ENCODE peak calls at places on chromosomes 1 and 21, in seven cellular contexts. One of them, this sample, is unnamed.
A peak's percentile ranks its signal among the peaks of the same experiment; 100 is the strongest.

GRCh38 chr1:57309608-57310007 is 114.3 kb downstream of the DAB1 start:
- DNase-seq in spleen: no peak
- DNase-seq in breast epithelium: no peak
- DNase-seq in HCT116: no peak
- DNase-seq in K562: no peak
- DNase-seq in stomach: no peak
- DNase-seq in esophagus muscularis mucosa: no peak
- DNase-seq in this sample: no peak

GRCh38 chr1:173190101-173190895 is 16.8 kb downstream of the TNFSF4 start:
- DNase-seq in stomach: peak; percentile 91
- DNase-seq in spleen: no peak
- DNase-seq in HCT116: peak; percentile 40
- DNase-seq in breast epithelium: peak; percentile 92
- DNase-seq in K562: no peak
- DNase-seq in esophagus muscularis mucosa: no peak
- DNase-seq in this sample: no peak

GRCh38 chr1:196502437-196502836 is 105.8 kb downstream of the KCNT2 start:
- DNase-seq in esophagus muscularis mucosa: no peak
- DNase-seq in HCT116: no peak
- DNase-seq in spleen: no peak
- DNase-seq in stomach: no peak
- DNase-seq in K562: no peak
- DNase-seq in breast epithelium: no peak
- DNase-seq in this sample: no peak

GRCh38 chr1:7379445-7379971 is 391.6 kb upstream of the VAMP3 start:
- DNase-seq in K562: no peak
- DNase-seq in esophagus muscularis mucosa: peak; percentile 50
- DNase-seq in stomach: peak; percentile 19
- DNase-seq in spleen: peak; percentile 41
- DNase-seq in HCT116: no peak
- DNase-seq in breast epithelium: peak; percentile 68
- DNase-seq in this sample: peak; percentile 40

GRCh38 chr1:204288061-204288588 is 71.6 kb downstream of the PLEKHA6 start:
- DNase-seq in spleen: no peak
- DNase-seq in stomach: peak; percentile 86
- DNase-seq in esophagus muscularis mucosa: no peak
- DNase-seq in K562: no peak
- DNase-seq in HCT116: peak; percentile 87
- DNase-seq in breast epithelium: peak; percentile 94
- DNase-seq in this sample: no peak

GRCh38 chr1:151574575-151575529 is 34.7 kb downstream of the TUFT1 start:
- DNase-seq in spleen: no peak
- DNase-seq in breast epithelium: no peak
- DNase-seq in K562: peak; percentile 84
- DNase-seq in esophagus muscularis mucosa: no peak
- DNase-seq in stomach: peak; percentile 57
- DNase-seq in HCT116: peak; percentile 51
- DNase-seq in this sample: no peak

GRCh38 chr1:205017766-205018165 is 25.2 kb upstream of the CNTN2 start:
- DNase-seq in stomach: no peak
- DNase-seq in breast epithelium: no peak
- DNase-seq in spleen: no peak
- DNase-seq in HCT116: no peak
- DNase-seq in K562: no peak
- DNase-seq in esophagus muscularis mucosa: no peak
- DNase-seq in this sample: no peak

GRCh38 chr1:111417755-111418154 is 9.8 kb downstream of the OVGP1 start:
- DNase-seq in stomach: no peak
- DNase-seq in breast epithelium: no peak
- DNase-seq in HCT116: no peak
- DNase-seq in spleen: no peak
- DNase-seq in esophagus muscularis mucosa: peak; percentile 4
- DNase-seq in K562: no peak
- DNase-seq in this sample: no peak

GRCh38 chr1:93662481-93663190 is 19.0 kb downstream of the BCAR3 start:
- DNase-seq in esophagus muscularis mucosa: no peak
- DNase-seq in HCT116: no peak
- DNase-seq in breast epithelium: no peak
- DNase-seq in K562: no peak
- DNase-seq in stomach: no peak
- DNase-seq in spleen: no peak
- DNase-seq in this sample: no peak

GRCh38 chr1:44012411-44012810 is 18.9 kb downstream of the SLC6A9 start:
- DNase-seq in HCT116: no peak
- DNase-seq in breast epithelium: no peak
- DNase-seq in esophagus muscularis mucosa: no peak
- DNase-seq in spleen: no peak
- DNase-seq in stomach: no peak
- DNase-seq in K562: no peak
- DNase-seq in this sample: no peak

GRCh38 chr21:36481639-36482038 is 1.7 kb upstream of the CLDN14 start:
- DNase-seq in esophagus muscularis mucosa: no peak
- DNase-seq in spleen: no peak
- DNase-seq in K562: no peak
- DNase-seq in stomach: no peak
- DNase-seq in HCT116: no peak
- DNase-seq in breast epithelium: no peak
- DNase-seq in this sample: no peak

GRCh38 chr1:58881471-58881994 is 97.7 kb upstream of the JUN start:
- DNase-seq in breast epithelium: no peak
- DNase-seq in spleen: no peak
- DNase-seq in esophagus muscularis mucosa: no peak
- DNase-seq in HCT116: peak; percentile 57
- DNase-seq in K562: peak; percentile 85
- DNase-seq in stomach: peak; percentile 69
- DNase-seq in this sample: no peak

GRCh38 chr1:229440821-229441537 is 7.1 kb upstream of the ACTA1 start:
- DNase-seq in breast epithelium: no peak
- DNase-seq in spleen: no peak
- DNase-seq in K562: no peak
- DNase-seq in HCT116: no peak
- DNase-seq in esophagus muscularis mucosa: no peak
- DNase-seq in stomach: no peak
- DNase-seq in this sample: no peak

GRCh38 chr1:152962876-152963415 is 7.5 kb upstream of the SPRR4 start:
- DNase-seq in breast epithelium: no peak
- DNase-seq in spleen: no peak
- DNase-seq in stomach: no peak
- DNase-seq in HCT116: no peak
- DNase-seq in esophagus muscularis mucosa: no peak
- DNase-seq in K562: no peak
- DNase-seq in this sample: no peak

GRCh38 chr1:18794561-18794960 is 64.9 kb downstream of the TAS1R2 start:
- DNase-seq in esophagus muscularis mucosa: no peak
- DNase-seq in HCT116: peak; percentile 3
- DNase-seq in stomach: no peak
- DNase-seq in breast epithelium: no peak
- DNase-seq in spleen: no peak
- DNase-seq in K562: peak; percentile 68
- DNase-seq in this sample: no peak

GRCh38 chr1:19010995-19011696 is 54.7 kb upstream of the IFFO2 start:
- DNase-seq in K562: no peak
- DNase-seq in stomach: peak; percentile 87
- DNase-seq in esophagus muscularis mucosa: peak; percentile 94
- DNase-seq in spleen: no peak
- DNase-seq in HCT116: peak; percentile 94
- DNase-seq in breast epithelium: peak; percentile 94
- DNase-seq in this sample: peak; percentile 96

DNA sequence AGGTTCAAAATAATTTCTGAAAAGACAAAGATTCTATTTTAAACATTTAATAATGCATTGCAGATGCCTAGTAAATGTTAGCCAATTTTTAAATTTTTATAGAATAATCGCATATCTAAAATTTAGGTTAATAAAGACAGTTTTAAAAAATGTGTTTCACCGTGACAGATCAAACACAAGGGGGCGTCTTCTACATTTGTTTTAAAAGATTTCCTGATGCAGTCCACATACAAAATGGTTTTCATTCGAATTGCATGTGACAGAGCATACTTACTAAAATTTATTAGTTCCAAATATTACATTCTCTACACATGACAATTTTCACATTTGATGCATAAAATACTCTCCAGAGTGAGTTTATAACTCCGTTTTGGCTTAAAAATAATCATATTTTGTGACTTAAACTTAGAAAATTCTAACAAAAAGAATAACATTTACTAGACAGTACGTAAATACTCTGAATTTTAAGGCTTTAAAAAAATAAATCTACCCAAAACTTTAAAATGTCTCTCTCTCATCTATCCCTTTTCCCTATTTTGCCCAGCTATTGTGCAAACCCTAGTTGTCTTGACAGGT is 75.5 kb downstream of the ADAMTS1 start:
- DNase-seq in esophagus muscularis mucosa: no peak
- DNase-seq in HCT116: no peak
- DNase-seq in stomach: no peak
- DNase-seq in K562: no peak
- DNase-seq in spleen: no peak
- DNase-seq in breast epithelium: no peak
- DNase-seq in this sample: no peak
- TF ChIP-seq CTCF in esophagus muscularis mucosa: peak; percentile 61
- TF ChIP-seq CTCF in HCT116: no peak
- TF ChIP-seq CTCF in stomach: peak; percentile 42
- TF ChIP-seq CTCF in K562: peak; percentile 24
- TF ChIP-seq CTCF in spleen: peak; percentile 20
- TF ChIP-seq CTCF in breast epithelium: peak; percentile 29
- TF ChIP-seq CTCF in this sample: peak; percentile 27

GRCh38 chr1:99559166-99559565 is 86.7 kb upstream of the PALMD start:
- DNase-seq in stomach: no peak
- DNase-seq in spleen: no peak
- DNase-seq in K562: no peak
- DNase-seq in esophagus muscularis mucosa: no peak
- DNase-seq in HCT116: no peak
- DNase-seq in breast epithelium: no peak
- DNase-seq in this sample: no peak

GRCh38 chr1:99560192-99561040 is 85.5 kb upstream of the PALMD start:
- DNase-seq in esophagus muscularis mucosa: no peak
- DNase-seq in K562: no peak
- DNase-seq in HCT116: no peak
- DNase-seq in spleen: no peak
- DNase-seq in breast epithelium: no peak
- DNase-seq in stomach: no peak
- DNase-seq in this sample: no peak

GRCh38 chr1:99557556-99558256 is 88.2 kb upstream of the PALMD start:
- DNase-seq in stomach: no peak
- DNase-seq in HCT116: no peak
- DNase-seq in K562: no peak
- DNase-seq in breast epithelium: no peak
- DNase-seq in esophagus muscularis mucosa: no peak
- DNase-seq in spleen: no peak
- DNase-seq in this sample: no peak

GRCh38 chr1:99561952-99562351 is 84.0 kb upstream of the PALMD start:
- DNase-seq in HCT116: no peak
- DNase-seq in esophagus muscularis mucosa: no peak
- DNase-seq in stomach: no peak
- DNase-seq in spleen: no peak
- DNase-seq in K562: no peak
- DNase-seq in breast epithelium: no peak
- DNase-seq in this sample: no peak

GRCh38 chr1:99558539-99558938 is 87.4 kb upstream of the PALMD start:
- DNase-seq in esophagus muscularis mucosa: no peak
- DNase-seq in HCT116: no peak
- DNase-seq in K562: no peak
- DNase-seq in breast epithelium: no peak
- DNase-seq in spleen: no peak
- DNase-seq in stomach: no peak
- DNase-seq in this sample: no peak
- TF ChIP-seq POLR2A in esophagus muscularis mucosa: no peak
- TF ChIP-seq POLR2A in HCT116: no peak
- TF ChIP-seq POLR2A in K562: no peak
- TF ChIP-seq POLR2A in breast epithelium: no peak
- TF ChIP-seq POLR2A in spleen: no peak
- TF ChIP-seq POLR2A in stomach: no peak
- TF ChIP-seq POLR2A in this sample: no peak

GRCh38 chr1:41432481-41433280 is 51.8 kb downstream of the EDN2 start:
- DNase-seq in spleen: peak; percentile 94
- DNase-seq in esophagus muscularis mucosa: peak; percentile 93
- DNase-seq in breast epithelium: peak; percentile 74
- DNase-seq in K562: peak; percentile 97
- DNase-seq in stomach: peak; percentile 89
- DNase-seq in HCT116: peak; percentile 75
- DNase-seq in this sample: no peak
- TF ChIP-seq POLR2AphosphoS5 in spleen: peak; percentile 70
- TF ChIP-seq POLR2AphosphoS5 in esophagus muscularis mucosa: peak; percentile 35
- TF ChIP-seq POLR2AphosphoS5 in breast epithelium: no peak
- TF ChIP-seq POLR2AphosphoS5 in K562: no peak
- TF ChIP-seq POLR2AphosphoS5 in stomach: peak; percentile 15
- TF ChIP-seq POLR2AphosphoS5 in HCT116: peak; percentile 34
- TF ChIP-seq POLR2AphosphoS5 in this sample: peak; percentile 50

GRCh38 chr1:113677250-113678158 is 81.8 kb downstream of the PHTF1 start:
- DNase-seq in HCT116: peak; percentile 44
- DNase-seq in K562: peak; percentile 84
- DNase-seq in esophagus muscularis mucosa: no peak
- DNase-seq in stomach: no peak
- DNase-seq in spleen: no peak
- DNase-seq in breast epithelium: no peak
- DNase-seq in this sample: no peak

GRCh38 chr1:113683384-113684152 is 75.7 kb downstream of the PHTF1 start:
- DNase-seq in breast epithelium: no peak
- DNase-seq in stomach: no peak
- DNase-seq in spleen: no peak
- DNase-seq in HCT116: no peak
- DNase-seq in esophagus muscularis mucosa: no peak
- DNase-seq in K562: no peak
- DNase-seq in this sample: no peak

GRCh38 chr1:113684153-113684541 is 75.1 kb downstream of the PHTF1 start:
- DNase-seq in spleen: no peak
- DNase-seq in esophagus muscularis mucosa: no peak
- DNase-seq in stomach: no peak
- DNase-seq in HCT116: no peak
- DNase-seq in K562: no peak
- DNase-seq in breast epithelium: no peak
- DNase-seq in this sample: no peak

GRCh38 chr1:113678159-113678469 is 81.2 kb downstream of the PHTF1 start:
- DNase-seq in HCT116: no peak
- DNase-seq in breast epithelium: no peak
- DNase-seq in stomach: no peak
- DNase-seq in spleen: no peak
- DNase-seq in esophagus muscularis mucosa: no peak
- DNase-seq in K562: no peak
- DNase-seq in this sample: no peak

DNA sequence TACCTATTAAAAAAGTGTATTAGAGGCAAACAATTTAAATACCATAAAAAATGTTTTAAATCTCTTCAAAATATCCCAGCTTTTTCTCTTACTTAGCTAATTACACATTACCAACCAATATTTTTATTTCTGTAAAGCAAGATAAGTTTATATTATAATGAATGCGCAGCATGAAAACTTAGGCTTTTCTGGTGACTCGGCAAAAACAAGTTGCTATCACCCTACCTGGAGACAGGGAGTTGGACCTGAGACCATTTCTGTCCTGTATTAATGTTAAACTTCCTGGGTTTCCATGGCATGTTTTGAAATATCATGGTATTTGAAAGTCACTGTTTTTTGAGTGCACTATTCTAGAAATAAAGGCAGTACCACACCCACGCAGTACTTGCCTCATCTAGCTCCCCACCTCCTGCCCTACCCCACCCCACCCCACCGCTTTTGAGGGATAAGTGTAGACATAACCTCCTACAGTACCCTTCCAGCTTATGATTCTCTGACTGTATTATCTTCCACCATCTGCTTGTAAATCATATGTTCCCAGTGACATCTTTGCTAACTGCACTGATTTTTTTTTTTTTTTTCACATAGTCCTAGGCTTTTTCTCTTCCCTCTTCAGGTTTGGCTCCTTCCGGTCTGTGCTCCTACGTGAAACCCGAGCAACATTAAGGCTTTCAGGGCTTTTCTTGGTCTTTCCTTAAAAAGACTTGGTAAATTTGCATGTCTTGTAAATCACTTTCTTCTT is 77.5 kb downstream of the PHTF1 start:
- DNase-seq in stomach: no peak
- DNase-seq in breast epithelium: no peak
- DNase-seq in HCT116: no peak
- DNase-seq in spleen: no peak
- DNase-seq in esophagus muscularis mucosa: no peak
- DNase-seq in K562: no peak
- DNase-seq in this sample: no peak
- TF ChIP-seq CTCF in stomach: no peak
- TF ChIP-seq CTCF in breast epithelium: no peak
- TF ChIP-seq CTCF in HCT116: no peak
- TF ChIP-seq CTCF in spleen: no peak
- TF ChIP-seq CTCF in esophagus muscularis mucosa: no peak
- TF ChIP-seq CTCF in K562: no peak
- TF ChIP-seq CTCF in this sample: no peak

This sample was measured in vagina.